ENCODE peak calls at places on chromosomes 12 and 14, in six cellular contexts. One of them, this sample, is unnamed.

GRCh38 chr12:105270671-105271255 is 34.8 kb upstream of the APPL2 start:
- DNase-seq in HCT116: no peak
- DNase-seq in mucosa of descending colon: no peak
- DNase-seq in A549: no peak
- DNase-seq in nephron progenitor cell: no peak
- DNase-seq in HFFc6: no peak
- DNase-seq in this sample: no peak

GRCh38 chr12:124994435-124994975 is 1.1 kb downstream of the BRI3BP start:
- DNase-seq in A549: peak
- DNase-seq in nephron progenitor cell: peak
- DNase-seq in HCT116: no peak
- DNase-seq in mucosa of descending colon: peak
- DNase-seq in HFFc6: no peak
- DNase-seq in this sample: peak

GRCh38 chr12:57242691-57243454 is 8.1 kb downstream of the STAC3 start:
- DNase-seq in nephron progenitor cell: peak
- DNase-seq in mucosa of descending colon: peak
- DNase-seq in A549: peak
- DNase-seq in HCT116: peak
- DNase-seq in HFFc6: no peak
- DNase-seq in this sample: no peak

GRCh38 chr14:68547305-68548193 is 245.3 kb downstream of the ZFP36L1 start:
- DNase-seq in HFFc6: peak
- DNase-seq in nephron progenitor cell: no peak
- DNase-seq in A549: peak
- DNase-seq in HCT116: peak
- DNase-seq in mucosa of descending colon: no peak
- DNase-seq in this sample: no peak

GRCh38 chr14:100261621-100262020 is 22.7 kb downstream of the YY1 start:
- DNase-seq in HFFc6: no peak
- DNase-seq in nephron progenitor cell: no peak
- DNase-seq in HCT116: no peak
- DNase-seq in mucosa of descending colon: no peak
- DNase-seq in A549: no peak
- DNase-seq in this sample: no peak

GRCh38 chr14:89206426-89206825 is 210.6 kb downstream of the FOXN3 start:
- DNase-seq in nephron progenitor cell: no peak
- DNase-seq in HCT116: no peak
- DNase-seq in mucosa of descending colon: no peak
- DNase-seq in HFFc6: no peak
- DNase-seq in A549: no peak
- DNase-seq in this sample: no peak

GRCh38 chr12:42887657-42888056 is 298.1 kb upstream of the PRICKLE1 start:
- DNase-seq in A549: no peak
- DNase-seq in mucosa of descending colon: no peak
- DNase-seq in HFFc6: no peak
- DNase-seq in nephron progenitor cell: no peak
- DNase-seq in HCT116: no peak
- DNase-seq in this sample: no peak

GRCh38 chr14:38867561-38868150 is 235.4 kb downstream of the SEC23A start:
- DNase-seq in nephron progenitor cell: peak
- DNase-seq in HFFc6: peak
- DNase-seq in A549: peak
- DNase-seq in mucosa of descending colon: peak
- DNase-seq in HCT116: peak
- DNase-seq in this sample: peak

GRCh38 chr12:15157200-15157599 is 64.0 kb downstream of the RERG start:
- DNase-seq in nephron progenitor cell: no peak
- DNase-seq in mucosa of descending colon: no peak
- DNase-seq in HCT116: no peak
- DNase-seq in A549: no peak
- DNase-seq in HFFc6: no peak
- DNase-seq in this sample: no peak

GRCh38 chr14:91508105-91508504 is 2.0 kb downstream of the PPP4R3A start:
- DNase-seq in mucosa of descending colon: no peak
- DNase-seq in A549: no peak
- DNase-seq in HFFc6: no peak
- DNase-seq in nephron progenitor cell: no peak
- DNase-seq in HCT116: no peak
- DNase-seq in this sample: no peak

GRCh38 chr14:101124860-101125259 is 221.3 kb upstream of the RTL1 start:
- DNase-seq in HCT116: no peak
- DNase-seq in HFFc6: no peak
- DNase-seq in mucosa of descending colon: no peak
- DNase-seq in A549: no peak
- DNase-seq in nephron progenitor cell: no peak
- DNase-seq in this sample: no peak

GRCh38 chr12:103020839-103021238 is 63.4 kb downstream of the ASCL1 start:
- DNase-seq in A549: no peak
- DNase-seq in nephron progenitor cell: no peak
- DNase-seq in HFFc6: no peak
- DNase-seq in mucosa of descending colon: no peak
- DNase-seq in HCT116: no peak
- DNase-seq in this sample: no peak

GRCh38 chr12:102300824-102301461 is 103.3 kb upstream of the PMCH start:
- DNase-seq in mucosa of descending colon: peak
- DNase-seq in A549: peak
- DNase-seq in HFFc6: peak
- DNase-seq in HCT116: peak
- DNase-seq in nephron progenitor cell: no peak
- DNase-seq in this sample: no peak

GRCh38 chr12:131672941-131673330 is 38.0 kb upstream of the SFSWAP start:
- DNase-seq in nephron progenitor cell: no peak
- DNase-seq in HFFc6: no peak
- DNase-seq in mucosa of descending colon: no peak
- DNase-seq in HCT116: no peak
- DNase-seq in A549: no peak
- DNase-seq in this sample: no peak

GRCh38 chr12:57523706-57524614 is 1.3 kb downstream of the MBD6 start:
- DNase-seq in nephron progenitor cell: no peak
- DNase-seq in HFFc6: no peak
- DNase-seq in HCT116: no peak
- DNase-seq in mucosa of descending colon: no peak
- DNase-seq in A549: no peak
- DNase-seq in this sample: no peak

GRCh38 chr14:100606687-100607610 is 19.7 kb upstream of the BEGAIN start:
- DNase-seq in A549: no peak
- DNase-seq in HFFc6: no peak
- DNase-seq in mucosa of descending colon: no peak
- DNase-seq in HCT116: no peak
- DNase-seq in nephron progenitor cell: no peak
- DNase-seq in this sample: no peak

GRCh38 chr14:90093942-90094595 is 32.3 kb downstream of the KCNK13 start:
- DNase-seq in mucosa of descending colon: no peak
- DNase-seq in nephron progenitor cell: no peak
- DNase-seq in HCT116: no peak
- DNase-seq in HFFc6: peak
- DNase-seq in A549: no peak
- DNase-seq in this sample: no peak

GRCh38 chr12:21500786-21501257 is 613 bp downstream of the RECQL start:
- DNase-seq in A549: no peak
- DNase-seq in mucosa of descending colon: no peak
- DNase-seq in HFFc6: no peak
- DNase-seq in HCT116: no peak
- DNase-seq in nephron progenitor cell: no peak
- DNase-seq in this sample: no peak

DNA sequence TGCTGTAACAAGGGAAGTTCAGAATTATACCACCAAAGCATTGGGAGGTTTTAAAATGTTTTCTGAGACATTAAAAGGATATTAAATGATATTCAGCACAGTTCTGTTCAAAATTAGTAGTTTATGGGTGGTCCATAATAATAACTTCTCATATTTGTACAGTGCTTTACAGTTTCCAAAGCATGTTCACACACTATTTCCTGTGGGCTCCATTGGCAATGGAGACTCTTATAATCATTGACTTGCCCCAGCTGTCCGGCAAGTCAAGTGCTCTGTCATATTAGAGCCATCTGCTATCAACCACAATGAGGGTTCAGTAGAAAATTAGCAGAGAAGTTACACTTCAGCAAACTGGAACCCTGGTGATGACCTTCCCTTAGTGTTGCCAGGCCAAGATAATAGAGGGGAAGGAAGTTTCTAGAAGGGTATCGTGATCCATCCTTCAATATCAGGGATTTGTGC is 526.6 kb upstream of the CCDC196 start:
- DNase-seq in mucosa of descending colon: no peak
- DNase-seq in HCT116: no peak
- DNase-seq in nephron progenitor cell: no peak
- DNase-seq in HFFc6: no peak
- DNase-seq in A549: no peak
- DNase-seq in this sample: no peak
- TF ChIP-seq CTCF in mucosa of descending colon: no peak
- TF ChIP-seq CTCF in HCT116: no peak
- TF ChIP-seq CTCF in nephron progenitor cell: no peak
- TF ChIP-seq CTCF in HFFc6: peak
- TF ChIP-seq CTCF in A549: peak
- TF ChIP-seq CTCF in this sample: peak

GRCh38 chr14:49594347-49595089 is 4.2 kb upstream of the LRR1 start:
- DNase-seq in HFFc6: peak
- DNase-seq in HCT116: no peak
- DNase-seq in A549: peak
- DNase-seq in nephron progenitor cell: no peak
- DNase-seq in mucosa of descending colon: peak
- DNase-seq in this sample: no peak

GRCh38 chr14:49589387-49589786 is 3.2 kb upstream of the RPS29 start:
- DNase-seq in nephron progenitor cell: no peak
- DNase-seq in HCT116: no peak
- DNase-seq in HFFc6: no peak
- DNase-seq in A549: no peak
- DNase-seq in mucosa of descending colon: no peak
- DNase-seq in this sample: no peak

GRCh38 chr14:49598182-49598478 is 610 bp upstream of the LRR1 start:
- DNase-seq in nephron progenitor cell: peak
- DNase-seq in A549: no peak
- DNase-seq in HCT116: no peak
- DNase-seq in HFFc6: no peak
- DNase-seq in mucosa of descending colon: no peak
- DNase-seq in this sample: no peak

GRCh38 chr14:49598479-49599301 is at the start of gene LRR1:
- DNase-seq in HCT116: peak
- DNase-seq in HFFc6: peak
- DNase-seq in nephron progenitor cell: peak
- DNase-seq in A549: peak
- DNase-seq in mucosa of descending colon: peak
- DNase-seq in this sample: peak

GRCh38 chr14:49593016-49593415 is 5.7 kb upstream of the LRR1 start:
- DNase-seq in nephron progenitor cell: no peak
- DNase-seq in mucosa of descending colon: no peak
- DNase-seq in A549: no peak
- DNase-seq in HFFc6: peak
- DNase-seq in HCT116: no peak
- DNase-seq in this sample: no peak
- TF ChIP-seq CTCF in nephron progenitor cell: no peak
- TF ChIP-seq CTCF in mucosa of descending colon: no peak
- TF ChIP-seq CTCF in A549: no peak
- TF ChIP-seq CTCF in HFFc6: no peak
- TF ChIP-seq CTCF in HCT116: no peak
- TF ChIP-seq CTCF in this sample: no peak

DNA sequence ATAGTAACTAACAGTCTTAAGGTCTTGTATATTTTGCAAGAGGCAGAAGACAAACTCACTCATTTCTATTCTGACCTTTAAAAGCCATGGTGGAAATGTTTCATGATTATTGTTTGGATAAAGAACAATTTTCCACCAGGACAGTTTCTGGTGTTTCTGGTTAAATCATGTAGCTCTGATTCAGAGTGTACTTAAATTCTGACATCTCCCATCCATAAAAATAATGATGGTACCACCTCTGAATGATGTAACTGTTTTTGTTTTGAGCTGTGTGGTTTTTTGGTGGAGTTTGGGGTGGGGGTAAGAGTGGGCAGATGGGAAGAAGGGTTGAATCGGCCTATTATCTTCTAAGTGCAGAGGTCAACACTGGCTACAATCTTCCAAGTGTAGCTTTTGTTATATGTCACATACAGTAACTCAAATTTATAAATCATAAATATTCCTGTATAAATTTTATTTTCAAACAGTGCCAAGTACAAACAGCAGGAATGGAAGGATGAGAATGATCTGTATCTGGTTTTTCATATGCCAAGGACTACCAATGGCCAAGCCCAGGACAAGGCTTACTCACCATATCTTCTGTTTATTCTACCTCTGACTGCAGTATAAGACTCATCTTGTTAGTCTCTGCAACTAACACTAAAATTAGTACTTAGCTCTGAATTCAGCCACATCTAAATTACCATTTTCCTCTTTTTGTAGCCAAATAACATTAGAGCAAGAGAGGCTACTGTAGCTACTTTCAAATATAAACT is 108.7 kb downstream of the BCAT1 start:
- DNase-seq in nephron progenitor cell: no peak
- DNase-seq in mucosa of descending colon: no peak
- DNase-seq in A549: no peak
- DNase-seq in HFFc6: no peak
- DNase-seq in HCT116: no peak
- DNase-seq in this sample: no peak
- TF ChIP-seq CTCF in nephron progenitor cell: no peak
- TF ChIP-seq CTCF in mucosa of descending colon: no peak
- TF ChIP-seq CTCF in A549: no peak
- TF ChIP-seq CTCF in HFFc6: no peak
- TF ChIP-seq CTCF in HCT116: no peak
- TF ChIP-seq CTCF in this sample: no peak

DNA sequence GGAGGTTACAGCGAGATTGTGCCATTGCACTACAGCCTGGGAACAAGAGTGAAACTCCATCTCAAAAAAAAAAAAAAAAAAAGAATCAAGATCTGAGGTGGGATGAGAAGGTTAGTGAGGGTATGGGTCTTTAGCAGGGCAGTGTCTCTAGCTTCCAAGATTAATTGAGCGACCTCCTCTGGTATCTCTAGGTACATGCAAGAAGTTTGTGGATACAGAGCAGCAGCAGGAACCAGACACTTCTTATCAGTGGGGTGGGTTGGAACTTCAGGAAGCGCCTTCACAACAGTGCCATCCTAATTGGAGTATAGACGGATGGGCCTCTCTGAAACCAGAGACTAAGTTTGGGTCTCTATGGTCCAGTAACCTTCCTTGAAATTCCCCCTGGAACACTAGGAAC is 51.9 kb upstream of the CISTR start:
- DNase-seq in HCT116: no peak
- DNase-seq in nephron progenitor cell: no peak
- DNase-seq in A549: peak
- DNase-seq in mucosa of descending colon: no peak
- DNase-seq in HFFc6: no peak
- DNase-seq in this sample: no peak
- TF ChIP-seq CTCF in HCT116: no peak
- TF ChIP-seq CTCF in nephron progenitor cell: no peak
- TF ChIP-seq CTCF in A549: no peak
- TF ChIP-seq CTCF in mucosa of descending colon: no peak
- TF ChIP-seq CTCF in HFFc6: no peak
- TF ChIP-seq CTCF in this sample: no peak

DNA sequence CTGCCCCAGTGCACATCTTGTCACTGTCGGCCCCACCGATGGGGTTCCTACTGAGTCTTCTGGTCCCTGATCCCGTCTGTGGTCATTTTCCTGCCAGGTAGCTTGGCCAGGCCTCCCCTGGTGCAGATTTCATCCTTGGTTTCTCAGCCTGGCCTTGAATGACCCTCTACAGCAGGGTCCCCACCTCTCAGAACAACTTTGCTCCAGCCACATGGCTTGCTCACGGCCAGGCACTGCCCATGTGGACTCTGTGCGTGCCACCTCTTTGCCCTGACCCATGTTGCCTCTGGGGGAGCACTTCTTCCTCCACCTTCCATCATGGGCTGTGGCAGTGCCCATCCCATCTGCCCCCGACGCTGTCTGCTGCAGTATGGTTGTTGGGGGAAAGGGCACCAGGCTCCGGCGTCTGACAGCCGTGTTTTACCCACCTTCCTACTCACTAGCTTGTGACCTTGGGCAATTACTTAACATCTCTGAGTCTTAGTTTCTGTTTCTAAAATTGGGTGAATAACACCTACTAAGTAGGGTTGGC is 2.0 kb upstream of the PTPN6 start:
- DNase-seq in nephron progenitor cell: no peak
- DNase-seq in mucosa of descending colon: no peak
- DNase-seq in HCT116: no peak
- DNase-seq in HFFc6: no peak
- DNase-seq in A549: no peak
- DNase-seq in this sample: peak
- TF ChIP-seq CTCF in nephron progenitor cell: no peak
- TF ChIP-seq CTCF in mucosa of descending colon: no peak
- TF ChIP-seq CTCF in HCT116: peak
- TF ChIP-seq CTCF in HFFc6: peak
- TF ChIP-seq CTCF in A549: no peak
- TF ChIP-seq CTCF in this sample: peak

This sample was measured in CD14-positive monocyte.